ENCODE peak calls at places on chromosomes 5 and 9, in four cellular contexts. One of them, this sample, is unnamed.

GRCh38 chr5:147756566-147756965 is 26.0 kb downstream of the JAKMIP2 start:
- DNase-seq in kidney tubule cell: no peak
- DNase-seq in dermis blood vessel endothelial cell: no peak
- DNase-seq in naive thymus-derived CD8-positive, alpha-beta T cell: no peak
- DNase-seq in this sample: no peak

GRCh38 chr5:115810776-115811175 is 5.7 kb downstream of the CDO1 start:
- DNase-seq in dermis blood vessel endothelial cell: peak
- DNase-seq in naive thymus-derived CD8-positive, alpha-beta T cell: no peak
- DNase-seq in kidney tubule cell: no peak
- DNase-seq in this sample: no peak

GRCh38 chr9:77731930-77732329 is 83.8 kb upstream of the GNA14 start:
- DNase-seq in naive thymus-derived CD8-positive, alpha-beta T cell: no peak
- DNase-seq in dermis blood vessel endothelial cell: no peak
- DNase-seq in kidney tubule cell: no peak
- DNase-seq in this sample: no peak

GRCh38 chr9:136960212-136960937 is 8.3 kb downstream of the LCN12 start:
- DNase-seq in naive thymus-derived CD8-positive, alpha-beta T cell: no peak
- DNase-seq in dermis blood vessel endothelial cell: no peak
- DNase-seq in kidney tubule cell: no peak
- DNase-seq in this sample: no peak

GRCh38 chr9:127884427-127884911 is 7.0 kb upstream of the AK1 start:
- DNase-seq in kidney tubule cell: no peak
- DNase-seq in naive thymus-derived CD8-positive, alpha-beta T cell: no peak
- DNase-seq in dermis blood vessel endothelial cell: no peak
- DNase-seq in this sample: no peak

GRCh38 chr5:126970517-126971017 is 59.8 kb downstream of the MARCHF3 start:
- DNase-seq in kidney tubule cell: no peak
- DNase-seq in dermis blood vessel endothelial cell: peak
- DNase-seq in naive thymus-derived CD8-positive, alpha-beta T cell: no peak
- DNase-seq in this sample: no peak

GRCh38 chr5:16135003-16135402 is 44.6 kb downstream of the MARCHF11 start:
- DNase-seq in dermis blood vessel endothelial cell: no peak
- DNase-seq in naive thymus-derived CD8-positive, alpha-beta T cell: no peak
- DNase-seq in kidney tubule cell: no peak
- DNase-seq in this sample: no peak

GRCh38 chr9:86344818-86345217 is 9.4 kb downstream of the TUT7 start:
- DNase-seq in dermis blood vessel endothelial cell: no peak
- DNase-seq in naive thymus-derived CD8-positive, alpha-beta T cell: no peak
- DNase-seq in kidney tubule cell: no peak
- DNase-seq in this sample: no peak

GRCh38 chr5:68565427-68565826 is 349.9 kb downstream of the PIK3R1 start:
- DNase-seq in dermis blood vessel endothelial cell: no peak
- DNase-seq in kidney tubule cell: no peak
- DNase-seq in naive thymus-derived CD8-positive, alpha-beta T cell: no peak
- DNase-seq in this sample: no peak

GRCh38 chr9:130433168-130433946 is 11.4 kb upstream of the ASS1 start:
- DNase-seq in naive thymus-derived CD8-positive, alpha-beta T cell: no peak
- DNase-seq in dermis blood vessel endothelial cell: peak
- DNase-seq in kidney tubule cell: peak
- DNase-seq in this sample: no peak

GRCh38 chr9:138059196-138059595 is 181.6 kb downstream of the CACNA1B start:
- DNase-seq in naive thymus-derived CD8-positive, alpha-beta T cell: no peak
- DNase-seq in kidney tubule cell: no peak
- DNase-seq in dermis blood vessel endothelial cell: no peak
- DNase-seq in this sample: no peak

GRCh38 chr9:93829271-93830223 is 125.6 kb downstream of the BARX1 start:
- DNase-seq in dermis blood vessel endothelial cell: no peak
- DNase-seq in kidney tubule cell: no peak
- DNase-seq in naive thymus-derived CD8-positive, alpha-beta T cell: no peak
- DNase-seq in this sample: no peak

GRCh38 chr9:104903609-104904008 is 24.3 kb downstream of the ABCA1 start:
- DNase-seq in dermis blood vessel endothelial cell: no peak
- DNase-seq in kidney tubule cell: no peak
- DNase-seq in naive thymus-derived CD8-positive, alpha-beta T cell: no peak
- DNase-seq in this sample: no peak

GRCh38 chr5:174589599-174589998 is 134.8 kb upstream of the MSX2 start:
- DNase-seq in kidney tubule cell: no peak
- DNase-seq in naive thymus-derived CD8-positive, alpha-beta T cell: no peak
- DNase-seq in dermis blood vessel endothelial cell: no peak
- DNase-seq in this sample: no peak

GRCh38 chr5:44952376-44952775 is 143.6 kb downstream of the MRPS30 start:
- DNase-seq in kidney tubule cell: peak
- DNase-seq in dermis blood vessel endothelial cell: peak
- DNase-seq in naive thymus-derived CD8-positive, alpha-beta T cell: no peak
- DNase-seq in this sample: no peak

GRCh38 chr9:119639287-119639955 is 270.2 kb upstream of the BRINP1 start:
- DNase-seq in naive thymus-derived CD8-positive, alpha-beta T cell: no peak
- DNase-seq in kidney tubule cell: peak
- DNase-seq in dermis blood vessel endothelial cell: peak
- DNase-seq in this sample: no peak

GRCh38 chr9:37406603-37407401 is 15.7 kb upstream of the GRHPR start:
- DNase-seq in dermis blood vessel endothelial cell: no peak
- DNase-seq in naive thymus-derived CD8-positive, alpha-beta T cell: no peak
- DNase-seq in kidney tubule cell: no peak
- DNase-seq in this sample: no peak

GRCh38 chr5:67672633-67673032 is 476.0 kb upstream of the CD180 start:
- DNase-seq in kidney tubule cell: peak
- DNase-seq in naive thymus-derived CD8-positive, alpha-beta T cell: no peak
- DNase-seq in dermis blood vessel endothelial cell: no peak
- DNase-seq in this sample: no peak

GRCh38 chr9:76379494-76379893 is 14.7 kb downstream of the RFK start:
- DNase-seq in naive thymus-derived CD8-positive, alpha-beta T cell: no peak
- DNase-seq in kidney tubule cell: peak
- DNase-seq in dermis blood vessel endothelial cell: peak
- DNase-seq in this sample: no peak

GRCh38 chr5:174454464-174454863 is 269.9 kb upstream of the MSX2 start:
- DNase-seq in kidney tubule cell: no peak
- DNase-seq in dermis blood vessel endothelial cell: no peak
- DNase-seq in naive thymus-derived CD8-positive, alpha-beta T cell: no peak
- DNase-seq in this sample: no peak

GRCh38 chr9:21141427-21141882 is at the start of gene IFNW1:
- DNase-seq in naive thymus-derived CD8-positive, alpha-beta T cell: no peak
- DNase-seq in dermis blood vessel endothelial cell: no peak
- DNase-seq in kidney tubule cell: no peak
- DNase-seq in this sample: no peak

GRCh38 chr5:64632251-64632650 is 58.1 kb upstream of the SHISAL2B start:
- DNase-seq in naive thymus-derived CD8-positive, alpha-beta T cell: no peak
- DNase-seq in kidney tubule cell: no peak
- DNase-seq in dermis blood vessel endothelial cell: no peak
- DNase-seq in this sample: no peak

GRCh38 chr5:171387970-171388815 is 544 bp downstream of the NPM1 start:
- DNase-seq in naive thymus-derived CD8-positive, alpha-beta T cell: peak
- DNase-seq in dermis blood vessel endothelial cell: peak
- DNase-seq in kidney tubule cell: peak
- DNase-seq in this sample: peak

GRCh38 chr5:109455598-109456096 is 45.9 kb upstream of the PJA2 start:
- DNase-seq in dermis blood vessel endothelial cell: peak
- DNase-seq in naive thymus-derived CD8-positive, alpha-beta T cell: no peak
- DNase-seq in kidney tubule cell: peak
- DNase-seq in this sample: peak

GRCh38 chr9:127854169-127854833 is at the start of gene ENG:
- DNase-seq in dermis blood vessel endothelial cell: peak
- DNase-seq in kidney tubule cell: peak
- DNase-seq in naive thymus-derived CD8-positive, alpha-beta T cell: no peak
- DNase-seq in this sample: peak

GRCh38 chr9:38250279-38251035 is 142.0 kb upstream of the ALDH1B1 start:
- DNase-seq in kidney tubule cell: no peak
- DNase-seq in dermis blood vessel endothelial cell: no peak
- DNase-seq in naive thymus-derived CD8-positive, alpha-beta T cell: no peak
- DNase-seq in this sample: no peak

This sample was measured in GDM1.